ENCODE peak calls at places on chromosomes 2 and 18, in five cellular contexts. One of them, this sample, is unnamed.

GRCh38 chr2:28032816-28033215 is 142.3 kb downstream of the BABAM2 start:
- DNase-seq in stimulated activated CD8-positive, alpha-beta memory T cell treated with anti-CD3 and anti-CD28 coated beads, Interleukin-15, amount 100 ng/mL, for 48 hours: no peak
- DNase-seq in HAP-1: no peak
- DNase-seq in SK-N-DZ: no peak
- DNase-seq in HTR-8/SVneo: no peak
- DNase-seq in this sample: no peak

GRCh38 chr2:236684534-236685256 is 115.1 kb downstream of the ACKR3 start:
- DNase-seq in stimulated activated CD8-positive, alpha-beta memory T cell treated with anti-CD3 and anti-CD28 coated beads, Interleukin-15, amount 100 ng/mL, for 48 hours: no peak
- DNase-seq in HAP-1: no peak
- DNase-seq in SK-N-DZ: no peak
- DNase-seq in HTR-8/SVneo: no peak
- DNase-seq in this sample: no peak

GRCh38 chr2:216989335-216990129 is 129.7 kb upstream of the TNP1 start:
- DNase-seq in stimulated activated CD8-positive, alpha-beta memory T cell treated with anti-CD3 and anti-CD28 coated beads, Interleukin-15, amount 100 ng/mL, for 48 hours: no peak
- DNase-seq in HAP-1: no peak
- DNase-seq in SK-N-DZ: no peak
- DNase-seq in HTR-8/SVneo: peak; percentile 11
- DNase-seq in this sample: no peak

GRCh38 chr2:28544405-28544914 is 48.6 kb downstream of the PLB1 start:
- DNase-seq in stimulated activated CD8-positive, alpha-beta memory T cell treated with anti-CD3 and anti-CD28 coated beads, Interleukin-15, amount 100 ng/mL, for 48 hours: no peak
- DNase-seq in HAP-1: no peak
- DNase-seq in SK-N-DZ: peak; percentile 50
- DNase-seq in HTR-8/SVneo: no peak
- DNase-seq in this sample: no peak

GRCh38 chr18:40006553-40007073 is 1948.4 kb upstream of the PIK3C3 start:
- DNase-seq in stimulated activated CD8-positive, alpha-beta memory T cell treated with anti-CD3 and anti-CD28 coated beads, Interleukin-15, amount 100 ng/mL, for 48 hours: no peak
- DNase-seq in HAP-1: peak; percentile 67
- DNase-seq in SK-N-DZ: peak; percentile 29
- DNase-seq in HTR-8/SVneo: no peak
- DNase-seq in this sample: no peak

GRCh38 chr2:60679059-60679780 is 76.8 kb upstream of the PAPOLG start:
- DNase-seq in stimulated activated CD8-positive, alpha-beta memory T cell treated with anti-CD3 and anti-CD28 coated beads, Interleukin-15, amount 100 ng/mL, for 48 hours: no peak
- DNase-seq in HAP-1: no peak
- DNase-seq in SK-N-DZ: no peak
- DNase-seq in HTR-8/SVneo: no peak
- DNase-seq in this sample: no peak

GRCh38 chr2:134401081-134401497 is 147.2 kb downstream of the MGAT5 start:
- DNase-seq in stimulated activated CD8-positive, alpha-beta memory T cell treated with anti-CD3 and anti-CD28 coated beads, Interleukin-15, amount 100 ng/mL, for 48 hours: no peak
- DNase-seq in HAP-1: no peak
- DNase-seq in SK-N-DZ: peak; percentile 44
- DNase-seq in HTR-8/SVneo: no peak
- DNase-seq in this sample: no peak

GRCh38 chr2:5070257-5070656 is 621.9 kb upstream of the SOX11 start:
- DNase-seq in stimulated activated CD8-positive, alpha-beta memory T cell treated with anti-CD3 and anti-CD28 coated beads, Interleukin-15, amount 100 ng/mL, for 48 hours: no peak
- DNase-seq in HAP-1: no peak
- DNase-seq in SK-N-DZ: no peak
- DNase-seq in HTR-8/SVneo: no peak
- DNase-seq in this sample: peak; percentile 1

GRCh38 chr2:160752475-160753330 is 259.1 kb upstream of the RBMS1 start:
- DNase-seq in stimulated activated CD8-positive, alpha-beta memory T cell treated with anti-CD3 and anti-CD28 coated beads, Interleukin-15, amount 100 ng/mL, for 48 hours: no peak
- DNase-seq in HAP-1: peak; percentile 13
- DNase-seq in SK-N-DZ: peak; percentile 44
- DNase-seq in HTR-8/SVneo: peak; percentile 38
- DNase-seq in this sample: peak; percentile 23

GRCh38 chr2:102061286-102061699 is 69.5 kb downstream of the IL1R2 start:
- DNase-seq in stimulated activated CD8-positive, alpha-beta memory T cell treated with anti-CD3 and anti-CD28 coated beads, Interleukin-15, amount 100 ng/mL, for 48 hours: no peak
- DNase-seq in HAP-1: no peak
- DNase-seq in SK-N-DZ: no peak
- DNase-seq in HTR-8/SVneo: no peak
- DNase-seq in this sample: no peak

GRCh38 chr18:6807504-6808257 is 78.2 kb downstream of the ARHGAP28 start:
- DNase-seq in stimulated activated CD8-positive, alpha-beta memory T cell treated with anti-CD3 and anti-CD28 coated beads, Interleukin-15, amount 100 ng/mL, for 48 hours: no peak
- DNase-seq in HAP-1: no peak
- DNase-seq in SK-N-DZ: peak; percentile 10
- DNase-seq in HTR-8/SVneo: no peak
- DNase-seq in this sample: peak; percentile 22

GRCh38 chr18:31424383-31424988 is 23.1 kb upstream of the DSG3 start:
- DNase-seq in stimulated activated CD8-positive, alpha-beta memory T cell treated with anti-CD3 and anti-CD28 coated beads, Interleukin-15, amount 100 ng/mL, for 48 hours: no peak
- DNase-seq in HAP-1: peak; percentile 68
- DNase-seq in SK-N-DZ: no peak
- DNase-seq in HTR-8/SVneo: peak; percentile 28
- DNase-seq in this sample: peak; percentile 33

GRCh38 chr18:57397440-57397839 is 37.7 kb upstream of the ONECUT2 start:
- DNase-seq in stimulated activated CD8-positive, alpha-beta memory T cell treated with anti-CD3 and anti-CD28 coated beads, Interleukin-15, amount 100 ng/mL, for 48 hours: no peak
- DNase-seq in HAP-1: no peak
- DNase-seq in SK-N-DZ: no peak
- DNase-seq in HTR-8/SVneo: no peak
- DNase-seq in this sample: peak; percentile 100

GRCh38 chr2:97957432-97958183 is 38.1 kb downstream of the TMEM131 start:
- DNase-seq in stimulated activated CD8-positive, alpha-beta memory T cell treated with anti-CD3 and anti-CD28 coated beads, Interleukin-15, amount 100 ng/mL, for 48 hours: no peak
- DNase-seq in HAP-1: no peak
- DNase-seq in SK-N-DZ: no peak
- DNase-seq in HTR-8/SVneo: no peak
- DNase-seq in this sample: peak; percentile 23

GRCh38 chr2:11102466-11102865 is 52.8 kb upstream of the SLC66A3 start:
- DNase-seq in stimulated activated CD8-positive, alpha-beta memory T cell treated with anti-CD3 and anti-CD28 coated beads, Interleukin-15, amount 100 ng/mL, for 48 hours: no peak
- DNase-seq in HAP-1: no peak
- DNase-seq in SK-N-DZ: no peak
- DNase-seq in HTR-8/SVneo: no peak
- DNase-seq in this sample: no peak

GRCh38 chr2:191508738-191509137 is 169.2 kb upstream of the NABP1 start:
- DNase-seq in stimulated activated CD8-positive, alpha-beta memory T cell treated with anti-CD3 and anti-CD28 coated beads, Interleukin-15, amount 100 ng/mL, for 48 hours: no peak
- DNase-seq in HAP-1: no peak
- DNase-seq in SK-N-DZ: no peak
- DNase-seq in HTR-8/SVneo: no peak
- DNase-seq in this sample: no peak

GRCh38 chr2:203033395-203033794 is 18.7 kb downstream of the NBEAL1 start:
- DNase-seq in stimulated activated CD8-positive, alpha-beta memory T cell treated with anti-CD3 and anti-CD28 coated beads, Interleukin-15, amount 100 ng/mL, for 48 hours: no peak
- DNase-seq in HAP-1: no peak
- DNase-seq in SK-N-DZ: no peak
- DNase-seq in HTR-8/SVneo: no peak
- DNase-seq in this sample: no peak

GRCh38 chr2:133139847-133140533 is 428.3 kb downstream of the NCKAP5 start:
- DNase-seq in stimulated activated CD8-positive, alpha-beta memory T cell treated with anti-CD3 and anti-CD28 coated beads, Interleukin-15, amount 100 ng/mL, for 48 hours: no peak
- DNase-seq in HAP-1: no peak
- DNase-seq in SK-N-DZ: no peak
- DNase-seq in HTR-8/SVneo: no peak
- DNase-seq in this sample: no peak

GRCh38 chr2:240948905-240949790 is 43.0 kb downstream of the CROCC2 start:
- DNase-seq in stimulated activated CD8-positive, alpha-beta memory T cell treated with anti-CD3 and anti-CD28 coated beads, Interleukin-15, amount 100 ng/mL, for 48 hours: no peak
- DNase-seq in HAP-1: peak; percentile 4
- DNase-seq in SK-N-DZ: no peak
- DNase-seq in HTR-8/SVneo: no peak
- DNase-seq in this sample: no peak

GRCh38 chr2:235951980-235952379 is 216.2 kb downstream of the GBX2 start:
- DNase-seq in stimulated activated CD8-positive, alpha-beta memory T cell treated with anti-CD3 and anti-CD28 coated beads, Interleukin-15, amount 100 ng/mL, for 48 hours: peak; percentile 11
- DNase-seq in HAP-1: no peak
- DNase-seq in SK-N-DZ: no peak
- DNase-seq in HTR-8/SVneo: no peak
- DNase-seq in this sample: no peak

GRCh38 chr2:100198461-100199230 is 56.3 kb upstream of the AFF3 start:
- DNase-seq in stimulated activated CD8-positive, alpha-beta memory T cell treated with anti-CD3 and anti-CD28 coated beads, Interleukin-15, amount 100 ng/mL, for 48 hours: no peak
- DNase-seq in HAP-1: no peak
- DNase-seq in SK-N-DZ: no peak
- DNase-seq in HTR-8/SVneo: no peak
- DNase-seq in this sample: no peak

GRCh38 chr2:9166579-9167392 is 39.8 kb upstream of the ASAP2 start:
- DNase-seq in stimulated activated CD8-positive, alpha-beta memory T cell treated with anti-CD3 and anti-CD28 coated beads, Interleukin-15, amount 100 ng/mL, for 48 hours: no peak
- DNase-seq in HAP-1: no peak
- DNase-seq in SK-N-DZ: no peak
- DNase-seq in HTR-8/SVneo: no peak
- DNase-seq in this sample: no peak

GRCh38 chr2:182077451-182078142 is 91.9 kb downstream of the PPP1R1C start:
- DNase-seq in stimulated activated CD8-positive, alpha-beta memory T cell treated with anti-CD3 and anti-CD28 coated beads, Interleukin-15, amount 100 ng/mL, for 48 hours: no peak
- DNase-seq in HAP-1: peak; percentile 77
- DNase-seq in SK-N-DZ: peak; percentile 74
- DNase-seq in HTR-8/SVneo: peak; percentile 41
- DNase-seq in this sample: peak; percentile 96

GRCh38 chr2:216362730-216363129 is 9.6 kb downstream of the MARCHF4 start:
- DNase-seq in stimulated activated CD8-positive, alpha-beta memory T cell treated with anti-CD3 and anti-CD28 coated beads, Interleukin-15, amount 100 ng/mL, for 48 hours: no peak
- DNase-seq in HAP-1: no peak
- DNase-seq in SK-N-DZ: no peak
- DNase-seq in HTR-8/SVneo: peak; percentile 56
- DNase-seq in this sample: peak; percentile 79

GRCh38 chr2:190858817-190859216 is 21.8 kb upstream of the GLS start:
- DNase-seq in stimulated activated CD8-positive, alpha-beta memory T cell treated with anti-CD3 and anti-CD28 coated beads, Interleukin-15, amount 100 ng/mL, for 48 hours: no peak
- DNase-seq in HAP-1: no peak
- DNase-seq in SK-N-DZ: no peak
- DNase-seq in HTR-8/SVneo: no peak
- DNase-seq in this sample: peak; percentile 61

GRCh38 chr2:109318150-109318948 is 189.3 kb downstream of the SH3RF3 start:
- DNase-seq in stimulated activated CD8-positive, alpha-beta memory T cell treated with anti-CD3 and anti-CD28 coated beads, Interleukin-15, amount 100 ng/mL, for 48 hours: no peak
- DNase-seq in HAP-1: no peak
- DNase-seq in SK-N-DZ: no peak
- DNase-seq in HTR-8/SVneo: peak; percentile 59
- DNase-seq in this sample: peak; percentile 76

GRCh38 chr2:239151201-239152131 is 249.4 kb downstream of the HDAC4 start:
- DNase-seq in stimulated activated CD8-positive, alpha-beta memory T cell treated with anti-CD3 and anti-CD28 coated beads, Interleukin-15, amount 100 ng/mL, for 48 hours: no peak
- DNase-seq in HAP-1: no peak
- DNase-seq in SK-N-DZ: no peak
- DNase-seq in HTR-8/SVneo: no peak
- DNase-seq in this sample: no peak

GRCh38 chr18:40470753-40471152 is 1484.3 kb upstream of the PIK3C3 start:
- DNase-seq in stimulated activated CD8-positive, alpha-beta memory T cell treated with anti-CD3 and anti-CD28 coated beads, Interleukin-15, amount 100 ng/mL, for 48 hours: no peak
- DNase-seq in HAP-1: no peak
- DNase-seq in SK-N-DZ: peak; percentile 77
- DNase-seq in HTR-8/SVneo: no peak
- DNase-seq in this sample: no peak

GRCh38 chr18:32333781-32334180 is 136.9 kb downstream of the GAREM1 start:
- DNase-seq in stimulated activated CD8-positive, alpha-beta memory T cell treated with anti-CD3 and anti-CD28 coated beads, Interleukin-15, amount 100 ng/mL, for 48 hours: no peak
- DNase-seq in HAP-1: no peak
- DNase-seq in SK-N-DZ: no peak
- DNase-seq in HTR-8/SVneo: no peak
- DNase-seq in this sample: no peak

GRCh38 chr2:85913854-85914524 is 25.2 kb upstream of the ST3GAL5 start:
- DNase-seq in stimulated activated CD8-positive, alpha-beta memory T cell treated with anti-CD3 and anti-CD28 coated beads, Interleukin-15, amount 100 ng/mL, for 48 hours: no peak
- DNase-seq in HAP-1: no peak
- DNase-seq in SK-N-DZ: no peak
- DNase-seq in HTR-8/SVneo: no peak
- DNase-seq in this sample: no peak

GRCh38 chr2:349390-349789 is 61.5 kb upstream of the ALKAL2 start:
- DNase-seq in stimulated activated CD8-positive, alpha-beta memory T cell treated with anti-CD3 and anti-CD28 coated beads, Interleukin-15, amount 100 ng/mL, for 48 hours: no peak
- DNase-seq in HAP-1: no peak
- DNase-seq in SK-N-DZ: no peak
- DNase-seq in HTR-8/SVneo: no peak
- DNase-seq in this sample: no peak

GRCh38 chr2:14817848-14818247 is 185.3 kb downstream of the LRATD1 start:
- DNase-seq in stimulated activated CD8-positive, alpha-beta memory T cell treated with anti-CD3 and anti-CD28 coated beads, Interleukin-15, amount 100 ng/mL, for 48 hours: no peak
- DNase-seq in HAP-1: no peak
- DNase-seq in SK-N-DZ: no peak
- DNase-seq in HTR-8/SVneo: no peak
- DNase-seq in this sample: no peak

GRCh38 chr2:25521126-25521525 is 152.3 kb downstream of the DTNB start:
- DNase-seq in stimulated activated CD8-positive, alpha-beta memory T cell treated with anti-CD3 and anti-CD28 coated beads, Interleukin-15, amount 100 ng/mL, for 48 hours: no peak
- DNase-seq in HAP-1: no peak
- DNase-seq in SK-N-DZ: no peak
- DNase-seq in HTR-8/SVneo: no peak
- DNase-seq in this sample: no peak

GRCh38 chr2:58521803-58522602 is 280.9 kb upstream of the FANCL start:
- DNase-seq in stimulated activated CD8-positive, alpha-beta memory T cell treated with anti-CD3 and anti-CD28 coated beads, Interleukin-15, amount 100 ng/mL, for 48 hours: no peak
- DNase-seq in HAP-1: no peak
- DNase-seq in SK-N-DZ: no peak
- DNase-seq in HTR-8/SVneo: no peak
- DNase-seq in this sample: no peak

GRCh38 chr2:54895735-54896134 is 154.5 kb downstream of the RTN4 start:
- DNase-seq in stimulated activated CD8-positive, alpha-beta memory T cell treated with anti-CD3 and anti-CD28 coated beads, Interleukin-15, amount 100 ng/mL, for 48 hours: no peak
- DNase-seq in HAP-1: no peak
- DNase-seq in SK-N-DZ: no peak
- DNase-seq in HTR-8/SVneo: no peak
- DNase-seq in this sample: no peak

GRCh38 chr2:235654115-235654514 is 160.3 kb downstream of the AGAP1 start:
- DNase-seq in stimulated activated CD8-positive, alpha-beta memory T cell treated with anti-CD3 and anti-CD28 coated beads, Interleukin-15, amount 100 ng/mL, for 48 hours: no peak
- DNase-seq in HAP-1: no peak
- DNase-seq in SK-N-DZ: no peak
- DNase-seq in HTR-8/SVneo: no peak
- DNase-seq in this sample: no peak

GRCh38 chr18:23828426-23828825 is 139.2 kb downstream of the LAMA3 start:
- DNase-seq in stimulated activated CD8-positive, alpha-beta memory T cell treated with anti-CD3 and anti-CD28 coated beads, Interleukin-15, amount 100 ng/mL, for 48 hours: no peak
- DNase-seq in HAP-1: no peak
- DNase-seq in SK-N-DZ: no peak
- DNase-seq in HTR-8/SVneo: peak; percentile 43
- DNase-seq in this sample: peak; percentile 75

GRCh38 chr2:133063792-133064191 is 393.8 kb upstream of the LYPD1 start:
- DNase-seq in stimulated activated CD8-positive, alpha-beta memory T cell treated with anti-CD3 and anti-CD28 coated beads, Interleukin-15, amount 100 ng/mL, for 48 hours: no peak
- DNase-seq in HAP-1: peak; percentile 47
- DNase-seq in SK-N-DZ: no peak
- DNase-seq in HTR-8/SVneo: peak; percentile 23
- DNase-seq in this sample: peak; percentile 21

GRCh38 chr2:150309681-150310080 is 177.8 kb downstream of the RND3 start:
- DNase-seq in stimulated activated CD8-positive, alpha-beta memory T cell treated with anti-CD3 and anti-CD28 coated beads, Interleukin-15, amount 100 ng/mL, for 48 hours: no peak
- DNase-seq in HAP-1: no peak
- DNase-seq in SK-N-DZ: no peak
- DNase-seq in HTR-8/SVneo: no peak
- DNase-seq in this sample: no peak

GRCh38 chr2:163407296-163407695 is 328.5 kb downstream of the FIGN start:
- DNase-seq in stimulated activated CD8-positive, alpha-beta memory T cell treated with anti-CD3 and anti-CD28 coated beads, Interleukin-15, amount 100 ng/mL, for 48 hours: no peak
- DNase-seq in HAP-1: no peak
- DNase-seq in SK-N-DZ: no peak
- DNase-seq in HTR-8/SVneo: no peak
- DNase-seq in this sample: peak; percentile 62